ENCODE peak calls at places on chromosomes 11 and 22, in eight cellular contexts. S is neural progenitor cell; L is mesendoderm; Z is adrenal gland; P is CD4-positive, CD25-positive, alpha-beta regulatory T cell; T is SJSA1; H is stomach; X is GM23338. I is an unnamed sample. For H3K4me1, the result is how much of the 10 kb centered on the place peaks cover.

GRCh38 chr22:45709866-45710265 is 38.2 kb downstream of the ATXN10 start:
- DNase-seq in T (peak), P (no peak), L (no peak), Z (no peak), H (no peak), S (no peak), X (no peak), I (no peak)

GRCh38 chr11:114262681-114263509 is 33.3 kb upstream of the NNMT start:
- DNase-seq in L (peak), X (peak), H (no peak), P (peak), Z (peak), T (no peak), S (peak), I (no peak)

GRCh38 chr11:83493918-83494317 is 207.8 kb upstream of the CCDC90B start:
- DNase-seq in P (no peak), Z (no peak), H (peak), X (no peak), T (no peak), S (no peak), L (no peak), I (no peak)

GRCh38 chr11:116895053-116895757 is 57.8 kb upstream of the APOA1 start:
- DNase-seq in X (peak), H (no peak), P (peak), T (no peak), S (peak), L (peak), Z (no peak), I (no peak)

GRCh38 chr11:45872513-45873356 is 12.7 kb upstream of the MAPK8IP1 start:
- DNase-seq in X (peak), T (peak), P (peak), S (peak), H (peak), L (peak), Z (peak), I (no peak)

GRCh38 chr11:2287102-2287501 is 14.6 kb downstream of the C11orf21 start:
- DNase-seq in P (no peak), S (no peak), X (no peak), T (peak), Z (peak), H (peak), L (no peak), I (no peak)

GRCh38 chr11:63592975-63593395 is 21.2 kb downstream of the PLAAT3 start:
- DNase-seq in T (peak), S (peak), Z (no peak), P (peak), L (peak), X (peak), H (no peak), I (no peak)

GRCh38 chr11:8168485-8169257 is at the start of gene RIC3:
- DNase-seq in Z (peak), H (peak), L (peak), T (no peak), P (peak), X (peak), S (peak), I (peak)

GRCh38 chr22:36541831-36542391 is 12.9 kb upstream of the EIF3D start:
- DNase-seq in L (no peak), X (no peak), S (no peak), T (peak), H (peak), Z (peak), P (peak), I (no peak)

GRCh38 chr11:109772846-109773400 is 320.3 kb upstream of the ZC3H12C start:
- DNase-seq in L (no peak), H (no peak), P (no peak), X (no peak), T (no peak), S (no peak), Z (no peak), I (no peak)

GRCh38 chr11:73520358-73521061 is 77.4 kb downstream of the FAM168A start:
- DNase-seq in Z (no peak), L (no peak), X (no peak), H (no peak), S (no peak), T (no peak), P (peak), I (no peak)

GRCh38 chr11:45671246-45672171 is 6.1 kb upstream of the CHST1 start:
- DNase-seq in X (peak), Z (no peak), H (no peak), T (no peak), S (no peak), L (no peak), P (no peak), I (no peak)

GRCh38 chr11:68309621-68310185 is 2.7 kb upstream of the LRP5 start:
- DNase-seq in P (no peak), T (no peak), S (no peak), Z (no peak), L (no peak), X (no peak), H (no peak), I (no peak)

GRCh38 chr11:94553938-94554337 is 10.2 kb downstream of the FUT4 start:
- DNase-seq in H (peak), T (no peak), L (no peak), Z (no peak), X (no peak), P (no peak), S (no peak), I (no peak)

GRCh38 chr22:37529652-37530345 is 10.6 kb upstream of the CARD10 start:
- DNase-seq in X (no peak), Z (no peak), L (no peak), S (no peak), T (no peak), P (no peak), H (no peak), I (no peak)

GRCh38 chr22:23181763-23182288 is 1.5 kb downstream of the BCR start:
- DNase-seq in S (no peak), P (peak), Z (no peak), L (peak), H (no peak), X (peak), T (no peak), I (no peak)

GRCh38 chr22:40377931-40378330 is 7.5 kb downstream of the SGSM3 start:
- DNase-seq in X (no peak), Z (no peak), P (no peak), L (no peak), T (no peak), S (no peak), H (no peak), I (no peak)

GRCh38 chr11:128422576-128423370 is 164.6 kb downstream of the ETS1 start:
- DNase-seq in Z (no peak), X (no peak), H (peak), T (no peak), L (peak), P (peak), S (peak), I (peak)

GRCh38 chr11:2186669-2187266 is 15.2 kb upstream of the TH start:
- DNase-seq in H (peak), T (peak), S (peak), Z (no peak), L (peak), P (peak), X (peak), I (no peak)

GRCh38 chr22:41445171-41446056 is 1.2 kb downstream of the TOB2 start:
- DNase-seq in Z (peak), S (peak), T (peak), H (peak), P (peak), X (peak), L (peak), I (peak)

GRCh38 chr11:68269414-68270081 is 2.2 kb downstream of the C11orf24 start:
- DNase-seq in S (no peak), H (no peak), L (peak), T (peak), X (no peak), Z (no peak), P (no peak), I (no peak)

GRCh38 chr11:34602245-34602644 is 18.6 kb upstream of the EHF start:
- DNase-seq in Z (no peak), X (no peak), L (no peak), T (no peak), H (peak), P (no peak), S (no peak), I (no peak)

GRCh38 chr11:128610765-128611617 is 23.6 kb upstream of the ETS1 start:
- DNase-seq in H (no peak), P (peak), T (no peak), S (no peak), Z (peak), L (no peak), X (no peak), I (peak)

GRCh38 chr11:36009469-36009868 is 65.6 kb downstream of the LDLRAD3 start:
- DNase-seq in T (peak), P (no peak), Z (no peak), X (no peak), L (no peak), S (no peak), H (no peak), I (no peak)

GRCh38 chr11:63573881-63574855 is 11.0 kb upstream of the PLAAT2 start:
- DNase-seq in H (peak), X (no peak), T (peak), L (peak), P (peak), S (no peak), Z (peak), I (peak)

GRCh38 chr11:73784080-73784634 is 3.5 kb upstream of the MRPL48 start:
- DNase-seq in Z (no peak), H (no peak), S (no peak), X (peak), T (no peak), L (peak), P (no peak), I (no peak)

GRCh38 chr11:126914941-126915340 is 85.6 kb downstream of the KIRREL3 start:
- DNase-seq in S (no peak), T (no peak), X (no peak), Z (no peak), P (no peak), H (no peak), L (no peak), I (no peak)

GRCh38 chr11:35725880-35726279 is 63.3 kb downstream of the TRIM44 start:
- DNase-seq in T (no peak), P (no peak), S (no peak), X (no peak), Z (peak), H (no peak), L (no peak), I (no peak)

GRCh38 chr11:19370100-19370861 is 129.5 kb upstream of the E2F8 start:
- DNase-seq in L (peak), X (no peak), P (no peak), H (no peak), S (no peak), Z (peak), T (no peak), I (no peak)

GRCh38 chr11:13094930-13095687 is 86.0 kb downstream of the RASSF10 start:
- DNase-seq in Z (no peak), P (no peak), T (no peak), L (no peak), X (no peak), H (no peak), S (no peak), I (no peak)

GRCh38 chr22:31947296-31947695 is 3.0 kb downstream of the YWHAH start:
- DNase-seq in T (no peak), S (no peak), X (no peak), H (no peak), Z (no peak), P (peak), L (peak), I (peak)
- H3K4me3 ChIP-seq in T (no peak), S (peak), X (no peak), H (no peak), Z (no peak), P (peak), L (no peak), I (no peak)

DNA sequence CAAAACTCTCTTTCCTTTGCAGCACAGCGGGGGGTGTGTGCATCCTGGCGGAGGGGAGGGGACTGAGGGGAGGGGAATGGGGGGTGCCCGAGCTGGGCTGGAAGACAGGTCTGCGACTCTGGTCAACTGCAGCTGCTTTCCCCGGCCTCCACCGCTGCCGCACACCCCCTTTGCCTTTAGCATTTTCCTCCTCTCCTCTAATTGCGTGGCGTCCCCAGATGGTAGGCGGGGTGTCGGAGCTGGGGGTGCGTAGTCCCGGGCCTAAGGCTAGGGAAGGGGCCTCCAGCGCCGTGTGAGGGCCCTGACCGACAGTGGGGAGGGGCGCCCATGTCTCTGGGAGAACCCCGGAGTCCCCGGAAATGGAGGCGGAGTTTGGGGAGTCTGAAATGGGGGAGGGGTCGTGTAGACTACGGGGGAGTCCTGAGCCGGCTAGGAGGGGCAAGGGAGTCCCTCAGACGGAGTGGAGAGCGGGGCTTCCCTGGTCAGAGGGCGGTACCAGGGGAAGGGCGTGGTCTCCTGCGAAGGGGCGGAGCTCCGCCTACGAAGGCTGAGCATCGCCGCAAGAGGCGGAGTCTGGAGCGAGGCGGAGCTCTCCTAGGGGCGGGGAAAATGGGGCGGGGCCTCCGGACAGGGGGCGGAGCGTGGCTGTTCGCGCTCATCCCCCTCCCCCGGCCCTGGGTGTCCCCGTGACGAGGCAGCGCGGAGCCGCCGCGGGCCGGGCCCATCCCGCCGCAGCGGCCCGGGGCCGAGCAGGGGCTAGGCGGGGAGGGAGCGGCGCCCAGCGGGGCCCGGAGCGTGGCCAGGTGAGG is at the start of gene PELI3:
- DNase-seq in T (peak), H (peak), P (peak), L (peak), X (peak), Z (peak), S (peak), I (peak)
- H3K27ac ChIP-seq in T (no peak), H (peak), P (peak), L (no peak), X (peak), Z (peak), S (no peak), I (peak)

GRCh38 chr22:32574957-32575893 is 100.6 kb downstream of the FBXO7 start:
- DNase-seq in P (no peak), X (peak), Z (no peak), S (peak), T (peak), H (no peak), L (no peak), I (no peak)
- H3K4me1 ChIP-seq in P (under half), X (under half), Z (under half), S (under half), T (under half), H (under half), L (under half), I (under half)

GRCh38 chr22:50676211-50676636 is 3.6 kb downstream of the SHANK3 start:
- DNase-seq in T (no peak), L (no peak), X (no peak), P (no peak), S (no peak), H (no peak), Z (no peak), I (no peak)

GRCh38 chr22:50675553-50676199 is 3.1 kb downstream of the SHANK3 start:
- DNase-seq in T (no peak), L (no peak), Z (no peak), H (peak), P (no peak), X (no peak), S (peak), I (no peak)

GRCh38 chr22:50678218-50678650 is 5.6 kb downstream of the SHANK3 start:
- DNase-seq in T (no peak), X (no peak), S (no peak), P (no peak), H (peak), Z (no peak), L (no peak), I (no peak)

GRCh38 chr22:50677493-50678217 is 5.0 kb downstream of the SHANK3 start:
- DNase-seq in P (no peak), Z (no peak), T (no peak), X (no peak), S (no peak), H (peak), L (no peak), I (no peak)

DNA sequence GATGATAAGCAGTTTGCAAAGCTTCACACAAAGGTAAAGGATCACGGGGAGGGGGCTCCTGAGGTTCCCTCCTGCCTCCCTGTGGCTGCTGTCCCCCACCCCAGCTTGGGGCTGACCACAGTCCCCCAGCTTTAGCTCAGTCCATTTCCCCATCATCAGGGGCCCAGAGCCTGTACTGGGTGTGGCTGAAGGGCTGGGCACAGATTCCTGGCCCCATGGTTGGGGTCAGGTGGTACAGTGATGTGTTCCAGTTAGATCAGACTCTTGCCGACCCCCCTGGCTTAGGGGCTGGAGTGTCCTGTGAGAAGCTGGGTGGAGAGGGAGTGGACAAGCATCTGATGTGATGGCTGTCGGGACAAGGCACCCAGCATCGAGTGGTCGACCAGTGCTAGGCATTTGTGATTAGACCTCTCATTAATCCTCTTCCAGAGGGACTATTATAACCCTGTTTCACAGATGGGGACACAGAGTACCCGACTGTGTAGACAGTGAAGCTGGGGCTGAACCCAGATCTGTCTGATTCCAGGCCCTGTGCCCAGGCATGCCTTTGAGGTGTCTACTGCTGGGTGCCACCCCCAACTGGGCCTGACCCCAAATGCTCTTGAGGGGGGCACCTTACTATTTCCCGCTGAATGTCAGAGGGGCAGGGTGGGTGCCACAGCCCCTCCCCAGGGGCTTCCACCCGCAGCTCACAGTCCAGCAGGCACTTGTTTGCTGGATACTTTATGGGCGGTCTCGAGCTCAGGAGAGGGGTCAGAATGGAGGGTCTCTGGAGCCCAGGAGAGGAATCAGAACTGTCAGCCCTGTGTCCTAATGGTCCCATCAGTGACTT is 4.3 kb downstream of the SHANK3 start:
- DNase-seq in L (no peak), P (no peak), X (no peak), Z (no peak), H (peak), S (peak), T (no peak), I (no peak)
- H3K4me3 ChIP-seq in L (no peak), P (no peak), X (no peak), Z (no peak), H (no peak), S (no peak), T (no peak), I (no peak)

GRCh38 chr22:49991907-49992533 is 20.5 kb downstream of the IL17REL start:
- DNase-seq in Z (no peak), H (peak), T (no peak), P (no peak), S (no peak), X (no peak), L (no peak), I (no peak)
- H3K27ac ChIP-seq in Z (no peak), H (no peak), T (no peak), P (no peak), S (no peak), X (no peak), L (no peak), I (no peak)